ENCODE peak calls at places on chromosomes 12 and 14, in six cellular contexts. V, Y, H, R, Q and U are unnamed samples.
A peak's percentile ranks its signal among the peaks of the same experiment; 100 is the strongest.

GRCh38 chr12:91139264-91139663 is 28.0 kb upstream of the LUM start:
- DNase-seq in V (no peak), Y (no peak), H (no peak), R (no peak), Q (no peak), U (no peak)

GRCh38 chr12:95763809-95764253 is 26.7 kb downstream of the NTN4 start:
- DNase-seq in V (no peak), Y (no peak), H (no peak), R (no peak), Q (peak; percentile 50), U (no peak)

GRCh38 chr12:89307665-89308253 is 44.5 kb downstream of the DUSP6 start:
- DNase-seq in V (no peak), Y (no peak), H (no peak), R (no peak), Q (no peak), U (no peak)

GRCh38 chr14:103838117-103838516 is 9.3 kb downstream of the PPP1R13B start:
- DNase-seq in V (no peak), Y (no peak), H (no peak), R (no peak), Q (no peak), U (no peak)

GRCh38 chr12:55720894-55721444 is 776 bp downstream of the RDH5 start:
- DNase-seq in V (no peak), Y (no peak), H (peak; percentile 64), R (no peak), Q (peak; percentile 90), U (peak; percentile 76)

GRCh38 chr12:72141381-72141780 is 130.8 kb upstream of the TRHDE start:
- DNase-seq in V (no peak), Y (peak; percentile 12), H (no peak), R (peak; percentile 74), Q (no peak), U (no peak)

GRCh38 chr12:118979763-118980406 is 1.5 kb upstream of the SRRM4 start:
- DNase-seq in V (no peak), Y (peak; percentile 76), H (peak; percentile 82), R (peak; percentile 76), Q (peak; percentile 55), U (peak; percentile 83)

GRCh38 chr12:85260904-85261303 is 19.1 kb upstream of the ALX1 start:
- DNase-seq in V (no peak), Y (no peak), H (no peak), R (no peak), Q (no peak), U (no peak)

GRCh38 chr12:90268574-90268973 is 559.9 kb upstream of the ATP2B1 start:
- DNase-seq in V (no peak), Y (no peak), H (peak; percentile 24), R (peak; percentile 29), Q (no peak), U (no peak)

GRCh38 chr12:2494490-2495192 is 300.1 kb upstream of the FKBP4 start:
- DNase-seq in V (no peak), Y (no peak), H (no peak), R (no peak), Q (no peak), U (no peak)

GRCh38 chr14:56949828-56950227 is 139.5 kb upstream of the OTX2 start:
- DNase-seq in V (no peak), Y (no peak), H (no peak), R (no peak), Q (peak; percentile 59), U (no peak)

GRCh38 chr12:106913456-106913855 is 42.3 kb upstream of the TMEM263 start:
- DNase-seq in V (no peak), Y (no peak), H (no peak), R (no peak), Q (no peak), U (no peak)

GRCh38 chr12:109937371-109937770 is 37.3 kb downstream of the TCHP start:
- DNase-seq in V (no peak), Y (no peak), H (no peak), R (no peak), Q (no peak), U (no peak)

GRCh38 chr12:45553204-45553603 is 176.3 kb upstream of the ARID2 start:
- DNase-seq in V (no peak), Y (no peak), H (no peak), R (no peak), Q (no peak), U (no peak)

GRCh38 chr12:23482571-23482970 is 466.9 kb downstream of the SOX5 start:
- DNase-seq in V (no peak), Y (no peak), H (no peak), R (no peak), Q (no peak), U (no peak)

GRCh38 chr12:52212701-52213540 is 20.1 kb upstream of the KRT7 start:
- DNase-seq in V (no peak), Y (no peak), H (peak; percentile 8), R (no peak), Q (peak; percentile 8), U (no peak)

GRCh38 chr14:68444449-68445168 is 348.3 kb downstream of the ZFP36L1 start:
- DNase-seq in V (no peak), Y (no peak), H (no peak), R (no peak), Q (peak; percentile 68), U (no peak)

GRCh38 chr14:22177870-22178269 is 411.2 kb downstream of the DAD1 start:
- DNase-seq in V (no peak), Y (no peak), H (no peak), R (peak; percentile 15), Q (no peak), U (no peak)

GRCh38 chr14:68563256-68564131 is 229.4 kb downstream of the ZFP36L1 start:
- DNase-seq in V (no peak), Y (no peak), H (no peak), R (no peak), Q (peak; percentile 65), U (no peak)

GRCh38 chr12:19951664-19952063 is 416.7 kb upstream of the PDE3A start:
- DNase-seq in V (no peak), Y (no peak), H (no peak), R (no peak), Q (no peak), U (no peak)

GRCh38 chr12:26845057-26845666 is 12.2 kb upstream of the ITPR2 start:
- DNase-seq in V (no peak), Y (no peak), H (peak; percentile 73), R (peak; percentile 43), Q (peak; percentile 65), U (peak; percentile 58)

GRCh38 chr12:57476162-57476992 is 3.3 kb downstream of the ARHGAP9 start:
- DNase-seq in V (no peak), Y (no peak), H (no peak), R (peak; percentile 78), Q (no peak), U (no peak)

GRCh38 chr12:113568021-113568420 is 96.3 kb upstream of the LHX5 start:
- DNase-seq in V (no peak), Y (no peak), H (no peak), R (no peak), Q (no peak), U (no peak)

GRCh38 chr12:12505544-12506501 is 56.8 kb downstream of the DUSP16 start:
- DNase-seq in V (no peak), Y (peak; percentile 35), H (peak; percentile 40), R (peak; percentile 86), Q (no peak), U (no peak)

GRCh38 chr14:102097441-102098135 is 10.7 kb upstream of the HSP90AA1 start:
- DNase-seq in V (no peak), Y (no peak), H (no peak), R (no peak), Q (peak; percentile 37), U (no peak)

GRCh38 chr14:102094101-102094500 is 7.3 kb upstream of the HSP90AA1 start:
- DNase-seq in V (no peak), Y (peak; percentile 71), H (no peak), R (no peak), Q (no peak), U (no peak)

GRCh38 chr14:102095871-102096568 is 9.2 kb upstream of the HSP90AA1 start:
- DNase-seq in V (no peak), Y (peak; percentile 29), H (peak; percentile 30), R (no peak), Q (no peak), U (no peak)

GRCh38 chr14:102095231-102095870 is 8.5 kb upstream of the HSP90AA1 start:
- DNase-seq in V (no peak), Y (peak; percentile 57), H (no peak), R (no peak), Q (no peak), U (no peak)

GRCh38 chr14:102096569-102097188 is 9.8 kb upstream of the HSP90AA1 start:
- DNase-seq in V (no peak), Y (peak; percentile 67), H (peak; percentile 88), R (peak; percentile 61), Q (peak; percentile 86), U (peak; percentile 81)
- TF ChIP-seq CTCF in V (peak; percentile 83), Y (peak; percentile 79), H (peak; percentile 91), R (peak; percentile 80), Q (peak; percentile 68), U (peak; percentile 70)

DNA sequence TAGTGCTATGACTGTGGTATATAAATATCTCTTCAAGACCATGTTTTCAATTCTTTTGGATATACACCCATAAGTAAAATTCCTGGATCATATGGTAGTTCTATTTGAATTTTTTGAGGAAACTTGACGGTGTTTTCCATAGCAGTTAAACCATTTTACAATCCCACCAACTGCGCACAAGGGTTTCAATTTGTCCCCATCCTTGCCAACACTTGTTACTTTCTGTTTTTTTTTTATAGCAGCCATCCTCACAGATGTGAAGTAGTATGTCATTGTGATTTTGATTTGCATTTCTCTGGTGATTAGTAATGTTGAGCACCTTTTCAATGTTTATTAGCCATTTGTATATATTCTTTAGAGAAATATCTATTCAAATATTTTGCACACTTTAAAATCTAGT is 14.5 kb upstream of the A2M start:
- DNase-seq in V (no peak), Y (no peak), H (no peak), R (no peak), Q (no peak), U (no peak)
- H3K4me3 ChIP-seq in V (no peak overlapping the region), Y (no peak overlapping the region), H (no peak overlapping the region), R (no peak overlapping the region), Q (no peak overlapping the region), U (no peak overlapping the region)

DNA sequence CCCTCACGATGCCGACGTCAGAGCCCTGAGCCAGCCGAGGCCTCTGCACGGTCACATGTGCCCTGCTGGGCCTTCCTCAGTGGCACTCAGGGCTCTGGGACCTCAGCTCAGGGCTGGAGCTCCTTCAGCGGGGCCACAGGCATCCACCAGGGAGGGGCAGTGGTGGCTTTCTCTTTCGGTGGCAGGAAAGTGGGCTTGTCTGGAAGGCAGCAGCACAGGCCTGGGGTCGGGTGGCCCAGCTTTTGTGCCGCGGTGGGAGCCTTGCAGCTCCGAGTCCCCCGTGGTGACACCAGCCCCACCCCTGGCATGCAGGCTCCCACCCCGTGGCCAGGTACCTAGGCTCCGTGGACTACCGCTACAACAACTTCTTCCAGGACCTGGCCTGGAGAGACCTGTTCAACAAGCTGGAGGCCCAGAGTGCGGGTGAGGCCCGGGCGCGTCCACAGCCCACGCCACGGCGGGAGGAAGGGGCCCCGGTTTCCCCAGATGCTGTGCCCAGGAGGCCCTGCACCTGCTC is 14.2 kb upstream of the TEX22 start:
- DNase-seq in V (no peak), Y (no peak), H (peak; percentile 6), R (no peak), Q (no peak), U (no peak)
- TF ChIP-seq CTCF in V (no peak), Y (no peak), H (no peak), R (no peak), Q (no peak), U (no peak)

DNA sequence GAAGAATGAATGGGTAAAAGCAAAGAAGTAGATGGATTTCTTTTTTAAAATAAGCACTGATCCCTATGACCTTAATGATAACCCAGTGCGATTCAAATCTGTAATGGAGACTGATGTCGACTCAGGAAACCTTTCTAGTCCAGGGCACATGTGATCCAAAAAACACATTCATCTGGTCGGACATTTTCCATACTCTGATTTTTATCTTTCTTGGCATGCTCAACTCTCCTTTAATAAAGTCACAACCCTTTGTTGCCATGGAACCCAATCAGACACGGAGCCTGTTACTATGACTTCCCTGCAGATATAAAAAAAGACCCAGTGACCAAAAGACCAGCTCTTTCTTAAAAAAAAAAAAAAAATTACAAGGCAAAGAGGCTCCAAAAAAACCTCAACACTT is 27.9 kb downstream of the TMCC3 start:
- DNase-seq in V (no peak), Y (no peak), H (no peak), R (no peak), Q (no peak), U (no peak)
- H3K4me3 ChIP-seq in V (no peak overlapping the region), Y (no peak overlapping the region), H (no peak overlapping the region), R (peak overlapping the region; percentile 22), Q (no peak overlapping the region), U (no peak overlapping the region)